ENCODE peak calls at places on chromosome 6, in four cellular contexts. One of them, this sample, is unnamed.

GRCh38 chr6:167706313-167707109 is 120.2 kb upstream of the AFDN start:
- DNase-seq in fibroblast of lung: no peak
- DNase-seq in stomach: no peak
- DNase-seq in IMR-90: no peak
- DNase-seq in this sample: no peak

GRCh38 chr6:22826961-22827360 is 257.6 kb downstream of the HDGFL1 start:
- DNase-seq in fibroblast of lung: peak
- DNase-seq in stomach: no peak
- DNase-seq in IMR-90: peak
- DNase-seq in this sample: no peak

GRCh38 chr6:13522639-13523038 is 35.2 kb upstream of the GFOD1 start:
- DNase-seq in fibroblast of lung: no peak
- DNase-seq in stomach: no peak
- DNase-seq in IMR-90: no peak
- DNase-seq in this sample: no peak

GRCh38 chr6:166470863-166471410 is 88.2 kb upstream of the MPC1 start:
- DNase-seq in fibroblast of lung: no peak
- DNase-seq in stomach: no peak
- DNase-seq in IMR-90: no peak
- DNase-seq in this sample: no peak

GRCh38 chr6:43722920-43723565 is 35.5 kb upstream of the MRPS18A start:
- DNase-seq in fibroblast of lung: no peak
- DNase-seq in stomach: no peak
- DNase-seq in IMR-90: no peak
- DNase-seq in this sample: no peak

GRCh38 chr6:29834564-29835436 is 7.2 kb downstream of the HLA-G start:
- DNase-seq in fibroblast of lung: no peak
- DNase-seq in stomach: peak
- DNase-seq in IMR-90: no peak
- DNase-seq in this sample: no peak

GRCh38 chr6:19478273-19478672 is 358.9 kb upstream of the ID4 start:
- DNase-seq in fibroblast of lung: no peak
- DNase-seq in stomach: no peak
- DNase-seq in IMR-90: no peak
- DNase-seq in this sample: no peak

GRCh38 chr6:30942338-30943060 is 1.7 kb downstream of the MUCL3 start:
- DNase-seq in fibroblast of lung: peak
- DNase-seq in stomach: peak
- DNase-seq in IMR-90: peak
- DNase-seq in this sample: no peak

GRCh38 chr6:125549202-125549884 is 200.1 kb upstream of the HEY2 start:
- DNase-seq in fibroblast of lung: no peak
- DNase-seq in stomach: no peak
- DNase-seq in IMR-90: no peak
- DNase-seq in this sample: no peak

GRCh38 chr6:22251331-22251730 is 45.5 kb downstream of the PRL start:
- DNase-seq in fibroblast of lung: peak
- DNase-seq in stomach: no peak
- DNase-seq in IMR-90: peak
- DNase-seq in this sample: no peak

GRCh38 chr6:33761581-33761921 is 14.8 kb upstream of the IP6K3 start:
- DNase-seq in fibroblast of lung: no peak
- DNase-seq in stomach: no peak
- DNase-seq in IMR-90: no peak
- DNase-seq in this sample: no peak

GRCh38 chr6:143286280-143286795 is 164.2 kb downstream of the ADAT2 start:
- DNase-seq in fibroblast of lung: peak
- DNase-seq in stomach: no peak
- DNase-seq in IMR-90: peak
- DNase-seq in this sample: no peak

GRCh38 chr6:132190815-132191175 is 210.5 kb downstream of the MOXD1 start:
- DNase-seq in fibroblast of lung: peak
- DNase-seq in stomach: no peak
- DNase-seq in IMR-90: peak
- DNase-seq in this sample: no peak

GRCh38 chr6:6221829-6222535 is 98.5 kb downstream of the F13A1 start:
- DNase-seq in fibroblast of lung: no peak
- DNase-seq in stomach: no peak
- DNase-seq in IMR-90: no peak
- DNase-seq in this sample: no peak

DNA sequence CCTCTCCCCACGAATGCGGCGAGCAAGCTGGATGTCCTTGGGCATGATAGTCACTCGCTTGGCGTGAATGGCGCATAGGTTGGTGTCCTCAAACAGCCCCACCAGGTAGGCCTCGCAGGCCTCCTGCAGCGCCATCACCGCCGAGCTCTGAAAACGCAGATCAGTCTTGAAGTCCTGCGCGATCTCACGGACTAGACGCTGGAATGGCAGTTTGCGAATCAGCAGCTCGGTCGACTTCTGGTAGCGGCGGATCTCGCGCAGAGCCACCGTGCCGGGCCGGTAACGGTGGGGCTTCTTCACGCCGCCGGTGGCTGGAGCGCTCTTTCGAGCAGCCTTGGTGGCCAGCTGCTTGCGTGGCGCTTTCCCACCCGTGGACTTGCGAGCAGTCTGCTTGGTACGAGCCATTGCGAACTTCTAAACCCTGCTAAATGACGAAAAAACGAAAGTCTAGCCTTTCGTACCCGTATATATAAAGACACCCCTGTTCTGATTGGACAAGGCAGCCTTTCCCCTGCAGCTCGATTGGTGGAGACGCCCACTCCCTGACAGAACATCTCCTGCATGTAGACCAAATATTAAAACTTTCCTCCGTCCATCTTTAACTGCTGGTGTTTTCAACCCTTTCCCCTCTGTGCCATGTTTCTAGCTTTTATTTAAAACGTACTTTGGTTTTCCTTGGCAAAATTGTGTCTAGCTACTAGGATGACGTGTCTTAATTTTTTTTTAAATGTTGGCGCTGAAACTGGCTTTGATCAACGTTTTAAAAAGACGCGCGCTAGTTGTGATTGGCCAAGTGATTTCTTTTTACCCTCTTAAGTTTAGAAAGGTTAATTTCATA is 109.8 kb downstream of the HFE start:
- DNase-seq in fibroblast of lung: peak
- DNase-seq in stomach: peak
- DNase-seq in IMR-90: peak
- DNase-seq in this sample: peak
- TF ChIP-seq CTCF in fibroblast of lung: no peak
- TF ChIP-seq CTCF in stomach: no peak
- TF ChIP-seq CTCF in IMR-90: no peak
- TF ChIP-seq CTCF in this sample: no peak

DNA sequence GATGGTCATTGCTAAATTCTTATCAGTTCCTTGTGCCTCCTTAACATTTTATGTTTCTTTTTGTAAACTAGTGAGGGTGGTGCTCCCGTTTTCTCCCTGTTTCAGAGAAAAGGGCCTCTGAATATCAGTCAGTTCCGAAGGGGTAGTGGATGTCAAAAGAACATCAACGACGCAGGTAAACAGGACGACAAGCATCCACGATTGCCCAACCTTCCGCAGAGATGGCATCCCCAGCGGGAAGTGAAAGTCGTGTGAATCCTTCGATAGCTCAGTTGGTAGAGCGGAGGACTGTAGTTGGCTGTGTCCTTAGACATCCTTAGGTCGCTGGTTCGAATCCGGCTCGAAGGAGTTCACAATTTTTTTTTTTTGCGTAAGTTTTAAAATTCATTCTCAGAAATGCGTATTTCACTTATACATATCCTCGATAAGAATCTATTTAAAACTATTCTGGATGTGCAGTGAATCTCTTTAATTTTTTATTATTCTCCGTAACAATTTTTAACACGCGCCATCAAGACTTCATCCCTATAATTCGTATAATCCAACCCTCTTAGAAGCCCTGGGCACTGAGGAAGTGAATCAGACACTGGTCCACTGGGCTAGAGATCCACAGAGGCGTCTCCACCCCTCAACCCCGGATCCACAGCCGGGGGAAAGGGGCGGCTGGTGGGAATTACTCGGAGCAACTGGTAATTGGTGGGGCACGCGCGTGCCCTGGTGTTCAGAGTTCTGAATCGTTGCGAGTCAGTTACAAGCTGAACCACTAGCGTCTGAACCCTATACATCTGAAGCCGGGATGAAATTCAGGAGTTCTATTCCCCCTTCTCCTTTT is 27.9 kb upstream of the ABT1 start:
- DNase-seq in fibroblast of lung: peak
- DNase-seq in stomach: peak
- DNase-seq in IMR-90: peak
- DNase-seq in this sample: peak
- TF ChIP-seq CTCF in fibroblast of lung: no peak
- TF ChIP-seq CTCF in stomach: no peak
- TF ChIP-seq CTCF in IMR-90: peak
- TF ChIP-seq CTCF in this sample: no peak

GRCh38 chr6:91337967-91338366 is 751.1 kb upstream of the MAP3K7 start:
- DNase-seq in fibroblast of lung: no peak
- DNase-seq in stomach: no peak
- DNase-seq in IMR-90: no peak
- DNase-seq in this sample: no peak
- TF ChIP-seq CTCF in fibroblast of lung: no peak
- TF ChIP-seq CTCF in stomach: no peak
- TF ChIP-seq CTCF in IMR-90: no peak
- TF ChIP-seq CTCF in this sample: no peak

DNA sequence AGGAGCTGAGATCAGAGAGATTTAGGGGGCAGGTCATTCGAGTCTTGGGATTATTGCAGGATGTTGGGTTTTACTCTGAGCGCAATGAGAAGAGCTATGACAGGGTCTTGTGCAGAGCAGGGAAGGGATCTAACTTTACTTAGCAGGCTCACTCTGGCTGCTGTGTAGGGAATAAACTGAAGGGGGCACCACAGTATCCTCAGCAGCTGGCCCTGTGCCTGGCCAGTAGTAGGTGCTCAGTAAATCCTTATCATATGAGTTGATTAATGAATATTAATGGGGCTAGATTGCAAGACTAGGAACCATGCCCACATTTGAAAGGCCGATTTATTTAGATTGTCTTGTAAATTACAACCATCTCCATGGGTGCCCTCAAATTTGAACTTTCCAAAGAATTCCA is 4.6 kb upstream of the MDGA1 start:
- DNase-seq in fibroblast of lung: no peak
- DNase-seq in stomach: no peak
- DNase-seq in IMR-90: no peak
- DNase-seq in this sample: no peak
- TF ChIP-seq CTCF in fibroblast of lung: no peak
- TF ChIP-seq CTCF in stomach: no peak
- TF ChIP-seq CTCF in IMR-90: peak
- TF ChIP-seq CTCF in this sample: no peak

GRCh38 chr6:122610690-122611455 is 668 bp downstream of the PKIB start:
- DNase-seq in fibroblast of lung: peak
- DNase-seq in stomach: peak
- DNase-seq in IMR-90: no peak
- DNase-seq in this sample: peak
- TF ChIP-seq CTCF in fibroblast of lung: no peak
- TF ChIP-seq CTCF in stomach: no peak
- TF ChIP-seq CTCF in IMR-90: no peak
- TF ChIP-seq CTCF in this sample: no peak